ENCODE peak calls at places on chromosome 21, in seven cellular contexts. S is HCT116, G is GM12878, X is K562, M is HepG2, V is SK-N-SH, W is H1. B is an unnamed sample.

GRCh38 chr21:44365967-44366585 is 12.7 kb downstream of the TRPM2 start:
- DNase-seq in G (no peak), S (no peak), X (no peak), V (peak; percentile 10), M (no peak), W (no peak), B (no peak)

GRCh38 chr21:31372176-31372765 is 28.2 kb upstream of the TIAM1 start:
- DNase-seq in X (no peak), S (peak; percentile 58), G (no peak), W (no peak), V (no peak), M (no peak), B (no peak)

GRCh38 chr21:43308511-43309283 is 118.2 kb downstream of the SIK1 start:
- DNase-seq in S (no peak), X (no peak), V (no peak), G (no peak), W (no peak), M (no peak), B (no peak)

GRCh38 chr21:17901458-17902092 is 82.4 kb upstream of the C21orf91 start:
- DNase-seq in G (peak; percentile 23), S (no peak), W (no peak), M (no peak), X (no peak), V (no peak), B (no peak)

GRCh38 chr21:32411366-32412161 is 942 bp upstream of the EVA1C start:
- DNase-seq in X (peak; percentile 61), M (no peak), S (no peak), V (peak; percentile 60), G (no peak), W (peak; percentile 73), B (no peak)

GRCh38 chr21:28884481-28884880 is 108.2 kb downstream of the LTN1 start:
- DNase-seq in X (no peak), V (peak; percentile 17), S (no peak), W (no peak), G (no peak), M (no peak), B (no peak)

GRCh38 chr21:29257701-29258100 is 41.0 kb upstream of the BACH1 start:
- DNase-seq in X (no peak), V (no peak), S (no peak), M (peak; percentile 6), W (no peak), G (no peak), B (no peak)

GRCh38 chr21:42862123-42862475 is 17.2 kb downstream of the WDR4 start:
- DNase-seq in W (no peak), V (no peak), G (no peak), X (no peak), S (no peak), M (no peak), B (no peak)

GRCh38 chr21:9008636-9009035 is 1512.7 kb upstream of the TPTE start:
- DNase-seq in M (no peak), X (no peak), G (no peak), W (no peak), V (no peak), S (no peak), B (no peak)

GRCh38 chr21:33025471-33026298 is at the start of gene OLIG2:
- DNase-seq in S (no peak), X (peak; percentile 32), V (peak; percentile 49), M (no peak), W (peak; percentile 93), G (no peak), B (no peak)

GRCh38 chr21:28513450-28513849 is 479.2 kb downstream of the LTN1 start:
- DNase-seq in W (no peak), X (no peak), G (no peak), V (no peak), S (no peak), M (no peak), B (no peak)

GRCh38 chr21:44360174-44360573 is 6.8 kb downstream of the TRPM2 start:
- DNase-seq in G (no peak), V (no peak), M (no peak), S (no peak), W (no peak), X (no peak), B (no peak)

GRCh38 chr21:43195131-43196021 is 26.6 kb downstream of the CRYAA start:
- DNase-seq in W (no peak), G (no peak), M (no peak), V (peak; percentile 49), X (no peak), S (no peak), B (no peak)

GRCh38 chr21:31733521-31734149 is 1.7 kb upstream of the SCAF4 start:
- DNase-seq in G (no peak), M (no peak), V (peak; percentile 33), W (no peak), X (no peak), S (no peak), B (no peak)

GRCh38 chr21:37196847-37197246 is 70.3 kb downstream of the VPS26C start:
- DNase-seq in X (no peak), G (no peak), S (no peak), W (no peak), V (no peak), M (no peak), B (no peak)

GRCh38 chr21:24367936-24368335 is 1239.3 kb downstream of the MRPL39 start:
- DNase-seq in S (no peak), G (no peak), M (no peak), W (no peak), V (no peak), X (no peak), B (no peak)

GRCh38 chr21:25244735-25245134 is 362.5 kb downstream of the MRPL39 start:
- DNase-seq in G (no peak), V (no peak), W (no peak), M (no peak), S (no peak), X (no peak), B (no peak)

GRCh38 chr21:39630191-39630591 is 17.5 kb downstream of the B3GALT5 start:
- DNase-seq in M (no peak), X (no peak), V (no peak), G (no peak), S (peak; percentile 68), W (no peak), B (no peak)

GRCh38 chr21:28588997-28589396 is 403.7 kb downstream of the LTN1 start:
- DNase-seq in S (no peak), G (no peak), V (no peak), W (no peak), M (no peak), X (no peak), B (no peak)

GRCh38 chr21:25424045-25424444 is 183.2 kb downstream of the MRPL39 start:
- DNase-seq in V (no peak), W (no peak), M (no peak), X (no peak), G (no peak), S (no peak), B (no peak)

GRCh38 chr21:26966978-26967913 is at the start of gene ADAMTS5:
- DNase-seq in M (no peak), W (peak; percentile 69), G (no peak), X (no peak), S (no peak), V (peak; percentile 80), B (peak; percentile 30)
- TF ChIP-seq JUND in M (no peak), W (no peak), G (no peak), X (no peak), S (no peak), V (no peak), B (no peak)

DNA sequence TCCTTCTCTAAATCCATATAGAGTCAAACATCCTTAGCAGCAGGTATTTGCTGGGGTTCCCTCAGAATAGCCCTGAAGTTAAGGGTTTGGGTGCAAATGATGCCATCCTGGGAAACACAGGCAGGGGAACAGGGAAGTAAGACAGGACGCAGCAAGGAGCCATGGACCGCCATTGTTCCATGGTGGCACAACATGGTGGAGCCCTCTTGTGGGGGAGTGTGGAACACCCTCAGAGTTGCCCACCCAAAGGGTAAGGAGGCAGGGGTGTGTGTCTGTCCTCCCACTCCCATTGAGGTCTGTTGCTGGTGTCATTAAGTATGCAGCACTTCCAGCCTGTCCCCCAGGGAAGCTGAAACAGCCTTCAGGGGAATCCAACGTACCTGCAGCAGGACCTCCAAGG is 20.4 kb upstream of the RCAN1 start:
- DNase-seq in G (no peak), M (no peak), X (peak; percentile 68), W (peak; percentile 77), V (no peak), S (no peak), B (no peak)
- TF ChIP-seq JUND in G (no peak), M (no peak), X (no peak), W (no peak), V (no peak), S (no peak), B (no peak)

DNA sequence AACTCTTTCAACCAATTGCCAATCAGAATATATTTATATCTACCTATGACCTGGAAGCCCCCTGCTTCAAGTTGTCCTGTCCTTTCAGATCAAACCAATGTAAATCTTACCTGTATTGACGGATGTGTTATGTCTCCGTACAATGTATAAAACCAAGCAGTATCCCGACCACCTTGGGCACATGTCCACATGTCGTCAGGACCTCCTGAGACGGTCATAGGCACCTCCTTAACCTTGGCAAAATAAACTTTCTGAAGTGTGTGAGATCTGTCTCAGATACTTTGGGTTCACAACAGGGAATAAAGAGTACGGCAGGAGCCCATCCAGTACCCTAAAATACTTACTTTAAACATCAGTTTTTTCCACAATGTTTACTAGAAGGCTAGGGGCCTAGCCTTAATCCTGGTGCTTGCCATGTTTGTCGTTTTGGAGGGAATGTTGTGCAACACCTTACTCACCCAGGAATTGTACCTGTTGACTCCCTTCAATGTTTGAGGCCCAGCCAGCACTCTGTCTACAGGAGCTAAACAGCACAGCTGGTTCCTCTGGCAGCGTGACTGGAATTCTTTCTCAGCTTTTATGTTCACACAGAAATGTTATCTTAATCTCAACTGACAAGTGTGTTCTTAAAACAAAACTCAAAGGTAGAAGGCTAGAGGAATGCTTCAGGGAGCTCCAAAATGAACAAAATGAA is 90.8 kb upstream of the USP25 start:
- DNase-seq in V (no peak), G (no peak), S (no peak), M (peak; percentile 60), X (no peak), W (no peak), B (no peak)
- TF ChIP-seq JUND in V (no peak), G (no peak), S (no peak), M (no peak), X (no peak), W (no peak), B (no peak)

DNA sequence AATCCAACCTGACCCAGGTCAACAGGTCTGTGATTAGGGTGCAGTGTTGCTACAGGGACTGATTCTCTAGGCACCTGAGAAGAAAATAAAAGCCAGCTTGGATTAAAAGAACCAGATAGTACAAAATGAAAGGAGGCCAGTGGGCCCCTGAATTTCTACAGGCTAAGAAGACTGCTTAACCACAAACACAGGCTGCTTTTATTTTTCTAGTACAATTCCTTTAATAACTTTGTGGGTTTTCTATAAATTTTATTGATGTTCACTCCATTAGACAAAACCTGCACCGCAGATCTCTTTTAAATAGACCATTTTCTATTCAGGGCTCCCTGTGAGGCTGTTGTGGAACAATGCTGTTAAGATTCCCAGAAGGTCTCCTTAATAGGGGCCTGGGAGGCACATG is 9.7 kb upstream of the PRMT2 start:
- DNase-seq in X (no peak), V (no peak), S (no peak), W (no peak), M (no peak), G (no peak), B (no peak)
- TF ChIP-seq JUND in X (no peak), V (no peak), S (no peak), W (no peak), M (no peak), G (no peak), B (no peak)

B was measured in T47D.